ENCODE peak calls at places on chromosomes 13 and 19, in four cellular contexts. One of them, this sample, is unnamed. For H3K9me3, the result is how much of the 10 kb centered on the place peaks cover.

GRCh38 chr19:46932346-46932745 is 71.5 kb downstream of the ARHGAP35 start:
- DNase-seq in psoas muscle: no peak
- DNase-seq in body of pancreas: no peak
- DNase-seq in tibial artery: no peak
- DNase-seq in this sample: no peak

GRCh38 chr13:28137556-28137955 is 789 bp upstream of the PAN3 start:
- DNase-seq in psoas muscle: no peak
- DNase-seq in body of pancreas: no peak
- DNase-seq in tibial artery: no peak
- DNase-seq in this sample: no peak

GRCh38 chr19:15869873-15870272 is 28.0 kb downstream of the CYP4F2 start:
- DNase-seq in psoas muscle: no peak
- DNase-seq in body of pancreas: no peak
- DNase-seq in tibial artery: no peak
- DNase-seq in this sample: no peak

GRCh38 chr19:510606-511100 is 3.4 kb downstream of the TPGS1 start:
- DNase-seq in psoas muscle: peak
- DNase-seq in body of pancreas: peak
- DNase-seq in tibial artery: peak
- DNase-seq in this sample: no peak

GRCh38 chr19:11008111-11008510 is 47.3 kb downstream of the SMARCA4 start:
- DNase-seq in psoas muscle: no peak
- DNase-seq in body of pancreas: no peak
- DNase-seq in tibial artery: no peak
- DNase-seq in this sample: no peak

GRCh38 chr19:12137541-12137940 is 2.6 kb downstream of the ZNF20 start:
- DNase-seq in psoas muscle: no peak
- DNase-seq in body of pancreas: no peak
- DNase-seq in tibial artery: no peak
- DNase-seq in this sample: no peak

GRCh38 chr19:17468302-17469091 is 1.8 kb upstream of the SLC27A1 start:
- DNase-seq in psoas muscle: peak
- DNase-seq in body of pancreas: peak
- DNase-seq in tibial artery: peak
- DNase-seq in this sample: peak

GRCh38 chr13:35648109-35648508 is 171.6 kb upstream of the MAB21L1 start:
- DNase-seq in psoas muscle: no peak
- DNase-seq in body of pancreas: no peak
- DNase-seq in tibial artery: no peak
- DNase-seq in this sample: no peak

GRCh38 chr13:66532845-66533244 is 697.3 kb downstream of the PCDH9 start:
- DNase-seq in psoas muscle: no peak
- DNase-seq in body of pancreas: no peak
- DNase-seq in tibial artery: no peak
- DNase-seq in this sample: no peak

GRCh38 chr13:97953376-97953970 is at the start of gene IPO5:
- DNase-seq in psoas muscle: no peak
- DNase-seq in body of pancreas: no peak
- DNase-seq in tibial artery: no peak
- DNase-seq in this sample: no peak

GRCh38 chr19:58218899-58219298 is 9.8 kb upstream of the ZNF544 start:
- DNase-seq in psoas muscle: no peak
- DNase-seq in body of pancreas: no peak
- DNase-seq in tibial artery: no peak
- DNase-seq in this sample: no peak

GRCh38 chr19:14413765-14414171 is 5.4 kb downstream of the DDX39A start:
- DNase-seq in psoas muscle: no peak
- DNase-seq in body of pancreas: no peak
- DNase-seq in tibial artery: no peak
- DNase-seq in this sample: no peak

GRCh38 chr19:32859591-32859990 is 10.0 kb downstream of the SLC7A9 start:
- DNase-seq in psoas muscle: no peak
- DNase-seq in body of pancreas: no peak
- DNase-seq in tibial artery: no peak
- DNase-seq in this sample: no peak

GRCh38 chr13:34161829-34162544 is 344.0 kb downstream of the RFC3 start:
- DNase-seq in psoas muscle: no peak
- DNase-seq in body of pancreas: no peak
- DNase-seq in tibial artery: no peak
- DNase-seq in this sample: no peak

GRCh38 chr19:18515959-18516358 is 5.9 kb downstream of the ELL start:
- DNase-seq in psoas muscle: no peak
- DNase-seq in body of pancreas: no peak
- DNase-seq in tibial artery: no peak
- DNase-seq in this sample: no peak

DNA sequence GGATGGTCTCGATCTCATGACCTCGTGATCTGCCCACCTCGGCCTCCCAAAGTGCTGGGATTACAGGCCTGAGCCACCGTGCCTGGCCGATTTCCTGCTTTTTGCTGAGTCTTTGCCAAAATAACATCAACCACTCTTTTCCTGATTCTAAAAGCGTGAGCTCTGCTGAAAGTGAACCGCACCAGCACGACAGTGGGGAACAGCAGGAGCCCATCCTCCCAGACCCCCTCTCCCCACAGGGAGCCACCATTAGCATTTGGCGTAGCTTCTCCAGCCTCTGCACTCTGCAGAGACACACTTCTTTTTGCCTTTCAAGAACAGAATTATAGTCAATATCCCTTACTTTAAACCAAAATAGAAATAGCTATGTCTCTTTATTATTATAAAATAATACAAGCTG is 41.3 kb downstream of the MYH14 start:
- DNase-seq in psoas muscle: no peak
- DNase-seq in body of pancreas: no peak
- DNase-seq in tibial artery: no peak
- DNase-seq in this sample: no peak
- H3K27ac ChIP-seq in psoas muscle: no peak
- H3K27ac ChIP-seq in body of pancreas: no peak
- H3K27ac ChIP-seq in tibial artery: no peak
- H3K27ac ChIP-seq in this sample: no peak

GRCh38 chr19:56856822-56857221 is 16.3 kb upstream of the PEG3 start:
- DNase-seq in psoas muscle: no peak
- DNase-seq in body of pancreas: no peak
- DNase-seq in tibial artery: no peak
- DNase-seq in this sample: no peak
- H3K9me3 ChIP-seq in psoas muscle: under half
- H3K9me3 ChIP-seq in body of pancreas: under half
- H3K9me3 ChIP-seq in tibial artery: under half
- H3K9me3 ChIP-seq in this sample: under half

GRCh38 chr13:49840667-49841066 is 48.2 kb upstream of the KPNA3 start:
- DNase-seq in psoas muscle: no peak
- DNase-seq in body of pancreas: no peak
- DNase-seq in tibial artery: no peak
- DNase-seq in this sample: no peak

GRCh38 chr13:49838989-49839388 is 46.5 kb upstream of the KPNA3 start:
- DNase-seq in psoas muscle: no peak
- DNase-seq in body of pancreas: no peak
- DNase-seq in tibial artery: no peak
- DNase-seq in this sample: no peak

GRCh38 chr13:49840266-49840665 is 47.8 kb upstream of the KPNA3 start:
- DNase-seq in psoas muscle: no peak
- DNase-seq in body of pancreas: no peak
- DNase-seq in tibial artery: no peak
- DNase-seq in this sample: no peak

GRCh38 chr13:49844191-49844590 is 51.7 kb upstream of the KPNA3 start:
- DNase-seq in psoas muscle: no peak
- DNase-seq in body of pancreas: no peak
- DNase-seq in tibial artery: no peak
- DNase-seq in this sample: no peak
- H3K4me3 ChIP-seq in psoas muscle: no peak
- H3K4me3 ChIP-seq in body of pancreas: no peak
- H3K4me3 ChIP-seq in tibial artery: no peak
- H3K4me3 ChIP-seq in this sample: no peak

DNA sequence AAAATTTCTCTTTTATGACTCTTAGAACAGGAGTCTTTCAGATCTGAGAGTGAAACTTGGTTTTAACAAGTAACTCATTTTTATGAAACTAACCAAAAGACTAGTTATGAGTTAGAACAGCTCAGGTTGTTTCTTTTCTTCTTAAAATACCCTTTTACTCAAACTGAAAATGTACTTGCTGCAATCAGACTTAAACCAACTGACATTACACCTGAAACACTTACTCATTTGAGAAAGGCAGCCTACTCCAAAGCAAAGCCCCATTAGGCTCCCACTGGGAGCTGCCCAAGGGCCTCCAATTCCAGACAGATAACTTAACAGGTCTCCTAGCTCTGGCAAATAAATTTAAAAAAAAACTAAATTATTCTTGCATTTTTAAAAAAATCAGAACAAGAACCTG is 3.6 kb downstream of the FOXO1 start:
- DNase-seq in psoas muscle: no peak
- DNase-seq in body of pancreas: no peak
- DNase-seq in tibial artery: no peak
- DNase-seq in this sample: no peak
- H3K27ac ChIP-seq in psoas muscle: peak
- H3K27ac ChIP-seq in body of pancreas: no peak
- H3K27ac ChIP-seq in tibial artery: no peak
- H3K27ac ChIP-seq in this sample: peak

DNA sequence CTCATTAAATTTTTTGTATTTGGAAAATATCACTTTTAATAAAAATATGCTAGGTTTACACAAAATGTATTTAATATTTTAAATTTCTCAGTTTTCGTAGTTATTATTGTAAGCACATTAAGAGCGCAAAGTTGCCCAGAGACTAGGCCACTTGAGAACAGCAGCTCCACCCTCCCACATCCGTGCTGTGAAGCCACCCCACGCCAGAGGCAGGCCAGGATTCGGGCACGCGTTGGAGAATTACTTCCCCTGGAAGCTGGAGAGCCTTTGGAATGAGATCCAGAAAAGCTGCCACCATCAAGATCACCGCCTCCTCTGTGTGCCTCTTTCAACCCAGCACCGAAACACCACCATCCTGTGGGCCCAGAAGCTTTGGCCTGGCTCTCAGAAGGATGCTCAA is 41.0 kb upstream of the SPACA7 start:
- DNase-seq in psoas muscle: no peak
- DNase-seq in body of pancreas: no peak
- DNase-seq in tibial artery: no peak
- DNase-seq in this sample: no peak
- H3K9me3 ChIP-seq in psoas muscle: under half
- H3K9me3 ChIP-seq in body of pancreas: under half
- H3K9me3 ChIP-seq in tibial artery: under half
- H3K9me3 ChIP-seq in this sample: under half

GRCh38 chr13:40995997-40996396 is 23.1 kb downstream of the ELF1 start:
- DNase-seq in psoas muscle: no peak
- DNase-seq in body of pancreas: no peak
- DNase-seq in tibial artery: no peak
- DNase-seq in this sample: no peak
- H3K4me3 ChIP-seq in psoas muscle: no peak
- H3K4me3 ChIP-seq in body of pancreas: no peak
- H3K4me3 ChIP-seq in tibial artery: no peak
- H3K4me3 ChIP-seq in this sample: no peak

DNA sequence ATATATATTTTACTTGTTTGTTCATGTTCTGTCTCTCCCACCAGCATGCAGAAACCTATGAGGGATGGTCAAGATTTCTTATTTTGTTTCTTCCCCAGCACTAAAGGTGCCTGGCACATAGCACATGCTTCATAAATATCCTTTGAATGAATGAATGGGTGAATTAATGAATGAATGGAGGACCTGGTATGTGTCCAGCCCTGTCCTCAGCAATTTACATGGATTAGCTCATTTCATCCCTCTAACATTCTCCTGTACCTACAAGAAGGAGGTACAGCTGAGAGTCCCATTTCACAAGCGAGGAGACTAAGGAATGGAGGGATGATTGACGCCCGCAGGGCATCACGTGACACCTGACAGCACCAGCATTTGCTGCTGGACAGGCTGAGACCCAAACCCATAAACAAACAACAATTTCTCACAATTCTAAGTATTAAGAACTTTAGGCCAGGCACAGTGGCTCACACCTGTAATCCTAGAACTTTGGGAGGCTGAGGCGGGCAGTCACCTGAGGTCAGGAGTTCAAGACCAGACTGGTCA is 6.8 kb upstream of the BCAT2 start:
- DNase-seq in psoas muscle: no peak
- DNase-seq in body of pancreas: no peak
- DNase-seq in tibial artery: no peak
- DNase-seq in this sample: no peak
- H3K27ac ChIP-seq in psoas muscle: peak
- H3K27ac ChIP-seq in body of pancreas: peak
- H3K27ac ChIP-seq in tibial artery: no peak
- H3K27ac ChIP-seq in this sample: no peak

DNA sequence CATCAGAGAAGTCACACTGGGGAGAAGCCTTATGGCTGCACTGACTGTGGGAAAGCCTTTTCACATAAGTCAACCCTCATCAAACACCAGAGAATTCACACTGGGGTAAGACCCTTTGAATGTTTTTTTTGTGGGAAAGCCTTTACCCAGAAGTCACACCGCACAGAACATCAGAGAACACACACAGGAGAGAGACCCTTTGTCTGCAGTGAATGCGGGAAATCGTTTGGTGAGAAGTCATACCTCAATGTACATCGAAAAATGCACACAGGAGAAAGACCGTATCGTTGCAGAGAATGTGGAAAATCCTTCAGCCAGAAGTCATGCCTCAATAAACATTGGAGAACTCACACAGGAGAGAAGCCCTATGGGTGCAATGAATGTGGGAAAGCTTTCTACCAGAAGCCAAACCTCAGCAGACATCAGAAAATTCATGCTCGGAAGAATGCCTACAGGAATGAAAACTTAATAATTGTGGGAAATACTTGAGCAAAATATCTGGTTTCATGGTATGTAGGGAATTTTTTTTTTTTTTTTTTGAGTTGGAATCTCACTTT is 30.7 kb downstream of the ZNF793 start:
- DNase-seq in psoas muscle: no peak
- DNase-seq in body of pancreas: no peak
- DNase-seq in tibial artery: no peak
- DNase-seq in this sample: no peak
- H3K9me3 ChIP-seq in psoas muscle: half or more
- H3K9me3 ChIP-seq in body of pancreas: under half
- H3K9me3 ChIP-seq in tibial artery: under half
- H3K9me3 ChIP-seq in this sample: under half

This sample was measured in vagina.